ENCODE peak calls at places on chromosome 13, in seven cellular contexts. One of them, this sample, is unnamed.

GRCh38 chr13:109517516-109517915 is 268.9 kb downstream of the IRS2 start:
- DNase-seq in H1: no peak
- DNase-seq in HepG2: no peak
- DNase-seq in SK-N-SH: no peak
- DNase-seq in GM12878: no peak
- DNase-seq in HCT116: no peak
- DNase-seq in K562: no peak
- DNase-seq in this sample: no peak

GRCh38 chr13:51577690-51578089 is 6.6 kb upstream of the WDFY2 start:
- DNase-seq in H1: no peak
- DNase-seq in HepG2: no peak
- DNase-seq in SK-N-SH: no peak
- DNase-seq in GM12878: no peak
- DNase-seq in HCT116: no peak
- DNase-seq in K562: no peak
- DNase-seq in this sample: no peak

GRCh38 chr13:34654203-34654602 is 287.9 kb upstream of the NBEA start:
- DNase-seq in H1: no peak
- DNase-seq in HepG2: no peak
- DNase-seq in SK-N-SH: no peak
- DNase-seq in GM12878: no peak
- DNase-seq in HCT116: no peak
- DNase-seq in K562: no peak
- DNase-seq in this sample: no peak

GRCh38 chr13:31756346-31756745 is 17.0 kb downstream of the RXFP2 start:
- DNase-seq in H1: no peak
- DNase-seq in HepG2: no peak
- DNase-seq in SK-N-SH: no peak
- DNase-seq in GM12878: no peak
- DNase-seq in HCT116: no peak
- DNase-seq in K562: no peak
- DNase-seq in this sample: no peak

GRCh38 chr13:23609414-23610186 is 39.4 kb downstream of the TNFRSF19 start:
- DNase-seq in H1: no peak
- DNase-seq in HepG2: no peak
- DNase-seq in SK-N-SH: no peak
- DNase-seq in GM12878: no peak
- DNase-seq in HCT116: no peak
- DNase-seq in K562: no peak
- DNase-seq in this sample: no peak

GRCh38 chr13:96903085-96903484 is 91.2 kb downstream of the OXGR1 start:
- DNase-seq in H1: no peak
- DNase-seq in HepG2: no peak
- DNase-seq in SK-N-SH: no peak
- DNase-seq in GM12878: no peak
- DNase-seq in HCT116: no peak
- DNase-seq in K562: no peak
- DNase-seq in this sample: no peak

GRCh38 chr13:42807866-42808265 is 26.5 kb downstream of the FAM216B start:
- DNase-seq in H1: no peak
- DNase-seq in HepG2: peak; percentile 1
- DNase-seq in SK-N-SH: no peak
- DNase-seq in GM12878: no peak
- DNase-seq in HCT116: no peak
- DNase-seq in K562: no peak
- DNase-seq in this sample: no peak

GRCh38 chr13:71460179-71460578 is 406.8 kb downstream of the DACH1 start:
- DNase-seq in H1: no peak
- DNase-seq in HepG2: no peak
- DNase-seq in SK-N-SH: no peak
- DNase-seq in GM12878: no peak
- DNase-seq in HCT116: no peak
- DNase-seq in K562: no peak
- DNase-seq in this sample: no peak

GRCh38 chr13:29763426-29764180 is 86.8 kb downstream of the UBL3 start:
- DNase-seq in H1: no peak
- DNase-seq in HepG2: no peak
- DNase-seq in SK-N-SH: no peak
- DNase-seq in GM12878: no peak
- DNase-seq in HCT116: no peak
- DNase-seq in K562: no peak
- DNase-seq in this sample: no peak

GRCh38 chr13:100235311-100235901 is 146.5 kb downstream of the PCCA start:
- DNase-seq in H1: no peak
- DNase-seq in HepG2: peak; percentile 60
- DNase-seq in SK-N-SH: peak; percentile 51
- DNase-seq in GM12878: no peak
- DNase-seq in HCT116: peak; percentile 45
- DNase-seq in K562: peak; percentile 13
- DNase-seq in this sample: peak; percentile 17

GRCh38 chr13:103273825-103274224 is 207.6 kb upstream of the SLC10A2 start:
- DNase-seq in H1: no peak
- DNase-seq in HepG2: no peak
- DNase-seq in SK-N-SH: no peak
- DNase-seq in GM12878: no peak
- DNase-seq in HCT116: no peak
- DNase-seq in K562: no peak
- DNase-seq in this sample: no peak

GRCh38 chr13:103275708-103276107 is 209.5 kb upstream of the SLC10A2 start:
- DNase-seq in H1: no peak
- DNase-seq in HepG2: no peak
- DNase-seq in SK-N-SH: peak; percentile 26
- DNase-seq in GM12878: no peak
- DNase-seq in HCT116: no peak
- DNase-seq in K562: no peak
- DNase-seq in this sample: no peak

GRCh38 chr13:103275079-103275478 is 208.9 kb upstream of the SLC10A2 start:
- DNase-seq in H1: no peak
- DNase-seq in HepG2: no peak
- DNase-seq in SK-N-SH: no peak
- DNase-seq in GM12878: no peak
- DNase-seq in HCT116: no peak
- DNase-seq in K562: no peak
- DNase-seq in this sample: no peak

GRCh38 chr13:103277099-103277498 is 210.9 kb upstream of the SLC10A2 start:
- DNase-seq in H1: no peak
- DNase-seq in HepG2: no peak
- DNase-seq in SK-N-SH: no peak
- DNase-seq in GM12878: peak; percentile 53
- DNase-seq in HCT116: no peak
- DNase-seq in K562: no peak
- DNase-seq in this sample: no peak

DNA sequence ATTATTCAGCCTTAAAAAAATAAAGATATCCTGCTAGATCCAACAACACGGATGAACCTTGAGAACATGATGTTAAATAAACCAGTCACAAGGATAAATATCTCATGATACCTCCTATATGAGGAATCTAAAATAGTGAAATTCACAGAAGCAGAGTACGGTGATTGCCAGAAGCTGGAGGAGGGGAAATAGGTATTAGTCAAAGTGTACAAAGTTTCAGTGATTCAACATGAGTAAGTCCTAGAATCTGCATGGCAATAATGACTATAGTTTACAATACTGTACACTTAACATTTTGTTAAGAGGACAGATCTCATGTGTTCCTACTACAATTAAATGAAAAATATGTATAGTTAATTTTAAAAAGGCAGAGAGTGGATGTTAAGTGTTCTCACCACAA is 206.6 kb upstream of the SLC10A2 start:
- DNase-seq in H1: no peak
- DNase-seq in HepG2: no peak
- DNase-seq in SK-N-SH: no peak
- DNase-seq in GM12878: no peak
- DNase-seq in HCT116: no peak
- DNase-seq in K562: no peak
- DNase-seq in this sample: no peak
- TF ChIP-seq JUND in H1: no peak
- TF ChIP-seq JUND in HepG2: no peak
- TF ChIP-seq JUND in SK-N-SH: no peak
- TF ChIP-seq JUND in GM12878: no peak
- TF ChIP-seq JUND in HCT116: no peak
- TF ChIP-seq JUND in K562: no peak
- TF ChIP-seq JUND in this sample: no peak

DNA sequence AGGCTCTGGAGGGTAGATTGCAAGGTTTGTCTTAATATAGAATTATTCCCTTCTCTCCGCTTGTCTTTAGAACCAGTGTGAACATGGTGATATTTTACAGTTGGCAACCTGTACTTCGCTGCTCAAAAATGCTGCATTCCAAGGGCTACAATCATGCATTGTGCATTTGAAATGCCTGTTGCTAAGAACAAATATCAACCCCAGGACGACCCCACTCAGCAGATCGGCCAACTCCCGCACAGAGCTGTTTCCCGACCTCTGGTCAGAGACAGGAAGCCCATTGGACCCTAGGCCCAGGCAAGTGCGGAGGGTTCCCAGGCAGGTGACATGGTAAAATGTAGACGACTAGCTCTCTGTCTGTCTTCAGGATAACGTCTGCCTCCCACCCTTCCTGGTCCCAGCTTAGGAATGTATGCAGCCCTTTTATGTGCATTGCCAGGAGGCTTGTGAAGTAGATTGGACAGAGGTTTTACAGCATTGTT is 263.5 kb downstream of the FOXO1 start:
- DNase-seq in H1: no peak
- DNase-seq in HepG2: peak; percentile 71
- DNase-seq in SK-N-SH: no peak
- DNase-seq in GM12878: no peak
- DNase-seq in HCT116: no peak
- DNase-seq in K562: no peak
- DNase-seq in this sample: no peak
- TF ChIP-seq JUND in H1: no peak
- TF ChIP-seq JUND in HepG2: no peak
- TF ChIP-seq JUND in SK-N-SH: no peak
- TF ChIP-seq JUND in GM12878: no peak
- TF ChIP-seq JUND in HCT116: no peak
- TF ChIP-seq JUND in K562: no peak
- TF ChIP-seq JUND in this sample: no peak

GRCh38 chr13:69363360-69363759 is 744.3 kb upstream of the ATXN8OS start:
- DNase-seq in H1: no peak
- DNase-seq in HepG2: no peak
- DNase-seq in SK-N-SH: no peak
- DNase-seq in GM12878: no peak
- DNase-seq in HCT116: no peak
- DNase-seq in K562: no peak
- DNase-seq in this sample: no peak
- TF ChIP-seq JUND in H1: no peak
- TF ChIP-seq JUND in HepG2: no peak
- TF ChIP-seq JUND in SK-N-SH: no peak
- TF ChIP-seq JUND in GM12878: no peak
- TF ChIP-seq JUND in HCT116: no peak
- TF ChIP-seq JUND in K562: no peak
- TF ChIP-seq JUND in this sample: no peak

GRCh38 chr13:36859259-36859658 is 40.2 kb downstream of the RFXAP start:
- DNase-seq in H1: no peak
- DNase-seq in HepG2: no peak
- DNase-seq in SK-N-SH: no peak
- DNase-seq in GM12878: no peak
- DNase-seq in HCT116: no peak
- DNase-seq in K562: no peak
- DNase-seq in this sample: no peak

GRCh38 chr13:36862722-36863121 is 43.7 kb downstream of the RFXAP start:
- DNase-seq in H1: no peak
- DNase-seq in HepG2: no peak
- DNase-seq in SK-N-SH: no peak
- DNase-seq in GM12878: no peak
- DNase-seq in HCT116: no peak
- DNase-seq in K562: no peak
- DNase-seq in this sample: no peak

GRCh38 chr13:36858285-36858684 is 39.3 kb downstream of the RFXAP start:
- DNase-seq in H1: no peak
- DNase-seq in HepG2: peak; percentile 69
- DNase-seq in SK-N-SH: peak; percentile 53
- DNase-seq in GM12878: no peak
- DNase-seq in HCT116: peak; percentile 31
- DNase-seq in K562: peak; percentile 11
- DNase-seq in this sample: peak; percentile 67

GRCh38 chr13:36865265-36865664 is 46.2 kb downstream of the RFXAP start:
- DNase-seq in H1: no peak
- DNase-seq in HepG2: no peak
- DNase-seq in SK-N-SH: no peak
- DNase-seq in GM12878: no peak
- DNase-seq in HCT116: no peak
- DNase-seq in K562: peak; percentile 7
- DNase-seq in this sample: no peak

GRCh38 chr13:36862002-36862706 is 43.1 kb downstream of the RFXAP start:
- DNase-seq in H1: no peak
- DNase-seq in HepG2: no peak
- DNase-seq in SK-N-SH: no peak
- DNase-seq in GM12878: no peak
- DNase-seq in HCT116: no peak
- DNase-seq in K562: no peak
- DNase-seq in this sample: no peak
- TF ChIP-seq JUND in H1: no peak
- TF ChIP-seq JUND in HepG2: no peak
- TF ChIP-seq JUND in SK-N-SH: no peak
- TF ChIP-seq JUND in GM12878: no peak
- TF ChIP-seq JUND in HCT116: no peak
- TF ChIP-seq JUND in K562: no peak
- TF ChIP-seq JUND in this sample: no peak

DNA sequence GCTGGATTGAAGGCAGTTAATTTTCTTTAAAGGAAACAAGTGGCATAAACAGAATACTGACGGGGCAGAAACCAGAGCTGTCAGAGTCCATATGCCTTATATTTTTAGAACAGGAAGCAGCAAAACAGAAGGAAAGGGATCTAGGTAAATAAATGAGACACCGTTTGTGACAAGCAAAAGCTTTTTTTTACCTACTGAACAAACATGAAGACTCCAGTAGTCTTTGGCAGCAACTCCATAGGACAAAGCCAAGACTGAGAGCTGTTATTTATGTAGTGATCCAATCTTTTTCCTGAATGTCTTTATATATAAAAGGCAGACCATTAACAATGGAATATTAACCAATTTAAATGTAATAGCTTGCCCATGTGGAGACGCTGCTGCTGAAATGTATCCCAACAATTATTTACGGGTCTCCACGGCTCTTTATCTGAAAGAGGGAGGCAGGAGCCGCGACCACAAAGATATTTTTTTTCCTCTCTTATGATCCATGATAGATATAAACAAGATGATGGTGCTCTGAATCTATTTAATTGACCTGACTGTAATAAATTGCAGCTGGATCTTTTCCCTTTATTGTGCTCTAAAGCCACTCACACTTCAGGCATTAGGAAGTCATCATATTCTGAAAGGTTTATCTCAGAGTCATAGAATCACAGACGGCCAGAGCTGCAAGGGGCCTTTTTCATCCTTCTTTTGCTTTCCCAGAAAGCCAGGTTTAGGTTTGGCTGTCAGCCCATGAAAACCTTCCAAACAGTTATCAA is 687.7 kb downstream of the EFNB2 start:
- DNase-seq in H1: no peak
- DNase-seq in HepG2: no peak
- DNase-seq in SK-N-SH: peak; percentile 41
- DNase-seq in GM12878: no peak
- DNase-seq in HCT116: no peak
- DNase-seq in K562: no peak
- DNase-seq in this sample: peak; percentile 7
- TF ChIP-seq JUND in H1: no peak
- TF ChIP-seq JUND in HepG2: no peak
- TF ChIP-seq JUND in SK-N-SH: no peak
- TF ChIP-seq JUND in GM12878: no peak
- TF ChIP-seq JUND in HCT116: no peak
- TF ChIP-seq JUND in K562: no peak
- TF ChIP-seq JUND in this sample: no peak

This sample was measured in T47D.